ENCODE peak calls at places on chromosomes 5 and 9, in seven cellular contexts. K is HCT116, M is prostate gland, R is tibial nerve, B is adrenal gland, S is K562, P is body of pancreas. Q is an unnamed sample.

GRCh38 chr9:93156475-93157008 is 22.5 kb upstream of the NINJ1 start:
- DNase-seq in R (no peak), P (no peak), K (no peak), B (no peak), S (no peak), M (no peak), Q (no peak)

GRCh38 chr5:16568875-16569580 is 47.8 kb downstream of the RETREG1 start:
- DNase-seq in R (no peak), B (peak; percentile 27), K (no peak), S (no peak), M (peak; percentile 65), P (peak; percentile 42), Q (no peak)

GRCh38 chr9:111843971-111844370 is 49.2 kb upstream of the SHOC1 start:
- DNase-seq in S (no peak), P (no peak), M (no peak), K (no peak), R (no peak), B (no peak), Q (no peak)

GRCh38 chr5:116492016-116492623 is 82.5 kb downstream of the SEMA6A start:
- DNase-seq in K (no peak), M (no peak), R (no peak), P (no peak), S (no peak), B (no peak), Q (no peak)

GRCh38 chr5:73303139-73304079 is 130.4 kb downstream of the TMEM174 start:
- DNase-seq in K (no peak), P (peak; percentile 48), S (no peak), M (no peak), R (no peak), B (no peak), Q (no peak)

GRCh38 chr9:32755730-32756129 is 27.6 kb upstream of the TMEM215 start:
- DNase-seq in R (no peak), M (no peak), B (no peak), S (no peak), P (no peak), K (no peak), Q (no peak)

GRCh38 chr5:73302797-73303138 is 129.8 kb downstream of the TMEM174 start:
- DNase-seq in R (no peak), B (no peak), K (no peak), M (no peak), P (no peak), S (no peak), Q (no peak)

GRCh38 chr5:137619191-137619870 is 116.6 kb downstream of the KLHL3 start:
- DNase-seq in B (peak; percentile 85), M (no peak), R (no peak), K (no peak), P (peak; percentile 49), S (peak; percentile 9), Q (peak; percentile 69)

GRCh38 chr5:133229931-133230664 is 178.3 kb downstream of the HSPA4 start:
- DNase-seq in S (no peak), B (no peak), K (no peak), M (no peak), R (no peak), P (no peak), Q (no peak)

GRCh38 chr5:95273956-95274520 is 10.9 kb downstream of the MCTP1 start:
- DNase-seq in R (no peak), M (no peak), P (no peak), S (no peak), K (no peak), B (no peak), Q (no peak)

GRCh38 chr5:61232490-61232889 is 70.2 kb upstream of the SMIM15 start:
- DNase-seq in M (no peak), R (no peak), B (no peak), K (no peak), P (no peak), S (no peak), Q (no peak)

GRCh38 chr5:54302267-54302687 is 8.1 kb downstream of the ARL15 start:
- DNase-seq in K (no peak), S (no peak), M (no peak), P (no peak), B (peak; percentile 29), R (no peak), Q (no peak)

GRCh38 chr9:73265876-73266275 is 114.2 kb downstream of the ANXA1 start:
- DNase-seq in K (no peak), R (no peak), P (no peak), S (no peak), M (no peak), B (no peak), Q (no peak)

GRCh38 chr9:108800632-108801099 is 55.1 kb downstream of the ACTL7B start:
- DNase-seq in R (no peak), K (no peak), M (no peak), B (no peak), P (no peak), S (no peak), Q (peak; percentile 38)

GRCh38 chr5:17346811-17347210 is 129.4 kb downstream of the BASP1 start:
- DNase-seq in P (no peak), M (no peak), S (no peak), B (no peak), K (no peak), R (no peak), Q (no peak)

GRCh38 chr9:113898596-113898995 is 22.5 kb downstream of the ZNF618 start:
- DNase-seq in B (no peak), P (no peak), S (no peak), K (no peak), R (no peak), M (no peak), Q (no peak)

GRCh38 chr5:179485845-179486575 is 64.3 kb upstream of the RUFY1 start:
- DNase-seq in P (no peak), M (no peak), B (no peak), K (no peak), S (no peak), R (no peak), Q (no peak)

GRCh38 chr5:140857177-140857986 is 1.7 kb downstream of the PCDHA10 start:
- DNase-seq in M (no peak), R (no peak), B (no peak), P (no peak), S (no peak), K (no peak), Q (no peak)

GRCh38 chr5:94890907-94891306 is 272.4 kb downstream of the SLF1 start:
- DNase-seq in B (no peak), P (no peak), R (no peak), M (no peak), K (no peak), S (no peak), Q (no peak)

GRCh38 chr9:136045595-136046554 is 49.2 kb downstream of the NACC2 start:
- DNase-seq in M (no peak), P (no peak), B (no peak), R (no peak), K (no peak), S (no peak), Q (no peak)

GRCh38 chr5:69024241-69024651 is 69.6 kb upstream of the SLC30A5 start:
- DNase-seq in B (peak; percentile 25), M (no peak), S (peak; percentile 80), P (peak; percentile 31), R (no peak), K (peak; percentile 70), Q (no peak)

GRCh38 chr5:112657804-112658203 is 79.9 kb upstream of the APC start:
- DNase-seq in K (no peak), R (no peak), P (no peak), B (no peak), M (no peak), S (no peak), Q (no peak)

GRCh38 chr5:112656456-112656855 is 81.2 kb upstream of the APC start:
- DNase-seq in M (no peak), P (no peak), R (no peak), K (no peak), S (no peak), B (no peak), Q (no peak)

GRCh38 chr5:112655513-112655912 is 82.2 kb upstream of the APC start:
- DNase-seq in R (no peak), S (no peak), K (no peak), P (no peak), M (no peak), B (no peak), Q (no peak)

DNA sequence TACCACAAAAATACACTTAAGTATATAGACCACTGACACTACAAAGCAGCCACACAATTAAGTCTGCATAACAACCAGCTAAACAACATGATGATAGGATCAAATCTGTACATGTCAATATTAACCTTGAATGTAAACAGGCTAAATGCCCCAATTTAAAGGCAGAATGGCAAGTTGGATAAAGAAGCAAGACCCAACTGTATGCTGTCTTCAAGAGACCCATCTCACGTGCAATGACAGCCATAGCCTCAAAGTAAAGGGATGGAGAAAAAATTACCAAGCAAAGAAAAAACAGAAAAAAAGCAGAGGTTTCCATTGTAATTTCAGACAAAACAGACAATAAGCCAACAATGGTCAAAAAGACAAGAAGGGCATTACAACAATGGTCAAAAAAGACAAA is 77.3 kb upstream of the APC start:
- DNase-seq in R (no peak), M (no peak), K (no peak), B (no peak), P (no peak), S (no peak), Q (no peak)
- H3K4me3 ChIP-seq in R (no peak overlapping the region), M (no peak overlapping the region), K (no peak overlapping the region), B (no peak overlapping the region), P (no peak overlapping the region), S (no peak overlapping the region), Q (no peak overlapping the region)

GRCh38 chr5:159976921-159977320 is 32.0 kb upstream of the TTC1 start:
- DNase-seq in B (no peak), P (no peak), M (no peak), R (no peak), S (no peak), K (no peak), Q (no peak)
- H3K27me3 ChIP-seq in B (peaks cover 16% of the 10 kb centered on the region), P (no peaks in the 10 kb centered on the region), M (no peaks in the 10 kb centered on the region), R (no peaks in the 10 kb centered on the region), S (peaks cover 16% of the 10 kb centered on the region), K (peaks cover 12% of the 10 kb centered on the region), Q (peaks cover 16% of the 10 kb centered on the region)

DNA sequence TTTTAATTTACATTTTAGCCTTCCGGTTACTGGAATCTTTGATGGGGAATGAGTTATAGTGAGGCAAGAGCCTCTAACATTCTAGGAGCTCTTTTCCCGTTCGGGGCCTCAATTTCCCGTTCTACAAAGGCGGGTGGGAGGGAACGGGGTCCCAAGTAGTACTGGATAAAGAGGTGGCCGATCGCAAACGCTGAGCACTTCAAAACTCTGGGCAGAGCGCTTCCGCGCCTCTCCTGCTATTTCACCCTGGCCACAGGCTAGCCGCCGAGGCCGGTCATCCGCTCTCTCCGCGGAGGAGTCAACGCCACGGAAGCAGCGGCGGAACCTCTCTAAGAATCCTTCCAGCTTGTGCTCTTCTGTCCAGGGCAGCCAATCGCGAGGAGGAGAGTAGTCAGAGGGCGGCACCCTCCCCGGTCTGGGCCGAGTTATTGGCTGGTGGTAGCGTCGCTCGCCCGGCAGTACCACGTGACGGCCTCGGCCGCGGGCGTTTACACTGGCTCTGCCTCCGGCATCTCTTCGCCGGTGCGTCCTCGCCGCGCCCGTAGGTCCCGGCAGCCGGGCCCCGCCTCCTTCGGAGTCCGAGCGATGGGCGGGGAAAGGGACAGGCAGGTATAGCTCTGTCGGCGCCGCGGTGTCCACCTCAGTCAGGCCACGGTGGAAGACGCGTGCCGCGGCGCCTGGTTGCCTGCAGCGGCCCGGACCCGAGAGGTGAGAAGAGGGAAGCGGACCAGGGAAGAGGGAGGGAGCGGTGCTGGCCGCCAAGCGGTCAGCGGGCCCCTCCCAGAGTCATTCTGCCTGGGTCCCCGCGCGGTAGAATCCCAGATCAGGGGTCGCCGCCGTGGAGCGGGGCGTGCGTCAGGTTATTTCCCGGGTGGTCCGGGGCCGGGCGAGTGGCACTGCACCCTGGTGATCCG is at the start of gene SLC26A2:
- DNase-seq in M (peak; percentile 99), R (peak; percentile 95), S (peak; percentile 98), P (peak; percentile 98), K (peak; percentile 93), B (peak; percentile 97), Q (peak; percentile 99)
- TF ChIP-seq POLR2A in M (peak; percentile 92), R (peak; percentile 95), S (peak; percentile 92), P (peak; percentile 94), K (peak; percentile 84), B (peak; percentile 93), Q (peak; percentile 93)

GRCh38 chr5:142433526-142434321 is 108.9 kb upstream of the SPRY4 start:
- DNase-seq in S (no peak), P (no peak), M (no peak), K (no peak), B (no peak), R (no peak), Q (no peak)
- H3K4me3 ChIP-seq in S (no peak overlapping the region), P (no peak overlapping the region), M (no peak overlapping the region), K (no peak overlapping the region), B (no peak overlapping the region), R (no peak overlapping the region), Q (no peak overlapping the region)